ENCODE peak calls at places on chromosomes 7 and 10, in ten cellular contexts. S is heart left ventricle, E is esophagus squamous epithelium, T is IMR-90, A is breast epithelium, M is suprapubic skin, C is NB4, Y is prostate gland, B is adrenal gland, V is esophagus muscularis mucosa. W is an unnamed sample.

GRCh38 chr10:28054211-28054888 is 55.5 kb upstream of the ODAD2 start:
- DNase-seq in S (no peak), E (no peak), T (peak), A (no peak), M (no peak), C (no peak), Y (no peak), B (no peak), V (no peak), W (peak)

GRCh38 chr10:105195831-105196230 is 554.7 kb downstream of the SORCS3 start:
- DNase-seq in S (no peak), E (no peak), T (no peak), A (no peak), M (no peak), C (no peak), Y (no peak), B (no peak), V (no peak), W (no peak)

GRCh38 chr7:76301000-76301399 is 1.5 kb upstream of the HSPB1 start:
- DNase-seq in S (no peak), E (no peak), T (no peak), A (no peak), M (no peak), C (no peak), Y (no peak), B (no peak), V (no peak), W (no peak)

GRCh38 chr10:1544209-1544673 is 193.1 kb downstream of the ADARB2 start:
- DNase-seq in S (no peak), E (no peak), T (no peak), A (peak), M (no peak), C (no peak), Y (no peak), B (no peak), V (no peak), W (no peak)

GRCh38 chr10:21265622-21266021 is 259.9 kb downstream of the SKIDA1 start:
- DNase-seq in S (no peak), E (no peak), T (peak), A (no peak), M (no peak), C (no peak), Y (no peak), B (no peak), V (no peak), W (no peak)

GRCh38 chr7:1432411-1433082 is 26.7 kb downstream of the MICALL2 start:
- DNase-seq in S (peak), E (no peak), T (peak), A (peak), M (no peak), C (peak), Y (peak), B (peak), V (no peak), W (peak)

GRCh38 chr10:75632750-75633462 is 201.5 kb downstream of the LRMDA start:
- DNase-seq in S (peak), E (no peak), T (no peak), A (no peak), M (no peak), C (peak), Y (no peak), B (no peak), V (no peak), W (no peak)

GRCh38 chr10:79181680-79182079 is 112.9 kb downstream of the ZMIZ1 start:
- DNase-seq in S (no peak), E (no peak), T (no peak), A (no peak), M (no peak), C (no peak), Y (no peak), B (no peak), V (no peak), W (no peak)

GRCh38 chr10:7408003-7408493 is 2.8 kb downstream of the SFMBT2 start:
- DNase-seq in S (peak), E (no peak), T (no peak), A (no peak), M (no peak), C (peak), Y (peak), B (peak), V (no peak), W (no peak)

GRCh38 chr10:133261726-133262325 is 14.8 kb downstream of the ADAM8 start:
- DNase-seq in S (peak), E (peak), T (peak), A (peak), M (peak), C (peak), Y (peak), B (peak), V (no peak), W (peak)

GRCh38 chr10:22250897-22251605 is 33.2 kb upstream of the EBLN1 start:
- DNase-seq in S (no peak), E (no peak), T (no peak), A (no peak), M (no peak), C (peak), Y (no peak), B (no peak), V (no peak), W (no peak)

GRCh38 chr10:115094605-115095004 is 1.4 kb downstream of the ATRNL1 start:
- DNase-seq in S (no peak), E (no peak), T (no peak), A (no peak), M (no peak), C (no peak), Y (no peak), B (no peak), V (no peak), W (no peak)

GRCh38 chr10:77702166-77702565 is 64.6 kb upstream of the KCNMA1 start:
- DNase-seq in S (no peak), E (no peak), T (peak), A (no peak), M (no peak), C (no peak), Y (no peak), B (no peak), V (peak), W (peak)

GRCh38 chr10:3574451-3574850 is 210.6 kb downstream of the KLF6 start:
- DNase-seq in S (peak), E (no peak), T (no peak), A (no peak), M (no peak), C (no peak), Y (no peak), B (no peak), V (peak), W (no peak)

GRCh38 chr7:51666751-51667150 is 350.1 kb upstream of the COBL start:
- DNase-seq in S (no peak), E (no peak), T (no peak), A (no peak), M (no peak), C (no peak), Y (no peak), B (no peak), V (peak), W (no peak)

GRCh38 chr10:21173964-21174669 is 277.0 kb upstream of the NEBL start:
- DNase-seq in S (peak), E (no peak), T (no peak), A (peak), M (peak), C (no peak), Y (peak), B (peak), V (no peak), W (peak)

GRCh38 chr7:39734605-39735004 is 111.2 kb downstream of the RALA start:
- DNase-seq in S (no peak), E (no peak), T (no peak), A (no peak), M (no peak), C (no peak), Y (no peak), B (no peak), V (no peak), W (no peak)

GRCh38 chr7:133545613-133546012 is 292.7 kb downstream of the EXOC4 start:
- DNase-seq in S (no peak), E (no peak), T (peak), A (no peak), M (no peak), C (no peak), Y (no peak), B (no peak), V (no peak), W (no peak)

GRCh38 chr7:8511810-8512209 is 78.4 kb downstream of the NXPH1 start:
- DNase-seq in S (no peak), E (no peak), T (no peak), A (no peak), M (no peak), C (no peak), Y (no peak), B (peak), V (no peak), W (no peak)

GRCh38 chr7:73308074-73308664 is 457 bp downstream of the NSUN5 start:
- DNase-seq in S (no peak), E (no peak), T (no peak), A (no peak), M (peak), C (no peak), Y (no peak), B (no peak), V (no peak), W (no peak)

GRCh38 chr10:78865518-78865835 is 203.3 kb upstream of the ZMIZ1 start:
- DNase-seq in S (no peak), E (no peak), T (peak), A (no peak), M (no peak), C (no peak), Y (no peak), B (no peak), V (peak), W (no peak)

GRCh38 chr10:133458710-133459453 is 5.1 kb downstream of the SCART1 start:
- DNase-seq in S (no peak), E (no peak), T (peak), A (peak), M (peak), C (no peak), Y (peak), B (no peak), V (peak), W (no peak)

GRCh38 chr7:114715907-114716306 is 206.0 kb upstream of the MDFIC start:
- DNase-seq in S (no peak), E (no peak), T (peak), A (no peak), M (no peak), C (peak), Y (no peak), B (no peak), V (no peak), W (peak)

GRCh38 chr7:2722591-2722990 is 34.6 kb downstream of the AMZ1 start:
- DNase-seq in S (peak), E (no peak), T (no peak), A (no peak), M (no peak), C (no peak), Y (no peak), B (no peak), V (no peak), W (no peak)

GRCh38 chr10:14126697-14127440 is 203.9 kb downstream of the FRMD4A start:
- DNase-seq in S (no peak), E (no peak), T (peak), A (no peak), M (no peak), C (no peak), Y (no peak), B (no peak), V (no peak), W (peak)

GRCh38 chr7:30148951-30149459 is 14.2 kb downstream of the MTURN start:
- DNase-seq in S (no peak), E (no peak), T (no peak), A (no peak), M (no peak), C (no peak), Y (peak), B (no peak), V (no peak), W (no peak)

GRCh38 chr7:55127135-55127551 is 108.3 kb downstream of the EGFR start:
- DNase-seq in S (no peak), E (no peak), T (no peak), A (no peak), M (no peak), C (no peak), Y (no peak), B (no peak), V (peak), W (no peak)

GRCh38 chr10:13993169-13993568 is 337.6 kb downstream of the FRMD4A start:
- DNase-seq in S (peak), E (no peak), T (peak), A (no peak), M (no peak), C (no peak), Y (peak), B (no peak), V (no peak), W (no peak)

GRCh38 chr10:4498763-4499251 is 327.2 kb upstream of the AKR1E2 start:
- DNase-seq in S (no peak), E (no peak), T (peak), A (no peak), M (no peak), C (no peak), Y (peak), B (no peak), V (no peak), W (no peak)

GRCh38 chr10:110919349-110919931 is at the start of gene SHOC2:
- DNase-seq in S (peak), E (peak), T (no peak), A (peak), M (peak), C (no peak), Y (peak), B (peak), V (no peak), W (no peak)

GRCh38 chr10:110918269-110918632 is 729 bp downstream of the BBIP1 start:
- DNase-seq in S (peak), E (no peak), T (peak), A (no peak), M (peak), C (no peak), Y (peak), B (no peak), V (peak), W (peak)

GRCh38 chr10:110919971-110920881 is 822 bp downstream of the SHOC2 start:
- DNase-seq in S (peak), E (no peak), T (peak), A (peak), M (no peak), C (peak), Y (peak), B (peak), V (no peak), W (peak)

GRCh38 chr10:110916554-110917346 is 2.2 kb downstream of the BBIP1 start:
- DNase-seq in S (no peak), E (no peak), T (peak), A (no peak), M (no peak), C (peak), Y (peak), B (no peak), V (no peak), W (no peak)

DNA sequence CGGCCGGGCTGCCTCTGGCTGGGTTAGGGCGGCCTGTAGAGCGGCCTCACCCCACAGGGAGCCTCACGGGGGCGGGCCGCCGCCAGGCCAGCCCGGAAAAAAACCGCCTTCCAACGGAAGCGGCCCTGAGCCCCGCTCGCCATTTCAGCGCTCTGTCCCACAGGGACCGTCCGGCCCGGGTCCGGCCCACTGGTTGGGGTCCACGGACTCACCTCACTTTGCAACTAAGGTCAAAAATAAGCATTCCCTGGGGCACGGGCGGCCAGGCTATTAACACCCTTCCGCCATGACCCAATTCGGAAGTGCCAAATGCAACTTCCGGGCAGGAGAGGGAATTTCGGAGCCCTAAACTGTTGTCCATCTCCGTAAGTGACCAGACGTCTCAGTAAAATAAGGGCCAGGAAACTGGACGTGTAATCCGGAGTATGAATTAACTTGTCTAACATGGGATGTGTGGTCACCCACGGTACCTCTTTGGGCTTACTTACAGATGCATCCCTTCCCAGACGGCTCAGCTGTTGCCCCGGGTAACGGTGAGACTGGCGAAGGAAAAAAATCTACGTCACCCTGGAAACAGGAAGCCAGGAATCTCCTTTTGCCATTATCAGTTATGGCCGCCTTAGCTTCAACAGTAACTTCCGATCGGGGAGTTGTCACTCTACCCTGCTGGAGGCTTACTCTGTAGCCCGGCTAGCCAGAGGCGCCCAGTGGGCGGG is at the start of gene BBIP1:
- DNase-seq in S (no peak), E (peak), T (peak), A (peak), M (no peak), C (peak), Y (no peak), B (peak), V (peak), W (peak)
- TF ChIP-seq POLR2A in S (peak), E (no peak), T (peak), A (peak), M (no peak), C (peak), Y (peak), B (peak), V (peak), W (peak)

DNA sequence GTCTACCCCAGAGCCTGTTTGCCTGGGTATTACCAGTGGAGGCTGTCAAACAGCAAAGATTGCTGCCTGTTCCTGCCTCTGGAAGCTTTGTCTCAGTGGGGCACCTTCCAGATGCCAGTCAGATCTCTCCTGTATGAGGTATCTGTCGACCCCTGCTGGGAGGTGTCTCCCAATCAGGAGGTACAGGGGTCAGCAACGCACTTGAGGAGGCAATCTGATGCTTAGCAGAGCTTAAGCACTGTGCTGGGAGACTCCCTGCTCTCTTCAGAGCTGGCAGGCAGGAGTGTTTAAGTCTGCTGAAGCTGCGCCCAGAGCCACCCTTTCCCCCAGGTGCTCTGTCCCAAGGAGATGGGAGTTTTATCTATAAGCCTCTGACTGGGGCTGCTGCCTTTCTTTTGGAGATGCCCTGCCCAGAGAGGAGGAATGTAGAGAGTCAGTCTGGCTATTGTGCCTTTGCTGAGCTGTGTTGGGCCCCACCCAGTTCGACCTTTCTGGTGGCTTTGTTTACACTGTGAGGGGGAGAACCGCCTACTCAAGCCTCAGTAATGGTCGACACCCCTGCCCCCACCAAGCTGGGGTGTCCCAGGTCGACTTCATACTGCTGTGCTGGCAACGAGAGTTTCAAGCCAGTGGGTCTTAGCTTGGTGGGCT is 62.2 kb downstream of the PPP1R9A start:
- DNase-seq in S (no peak), E (no peak), T (no peak), A (no peak), M (no peak), C (no peak), Y (no peak), B (no peak), V (no peak), W (no peak)
- TF ChIP-seq POLR2A in S (no peak), E (no peak), T (no peak), A (no peak), M (no peak), C (no peak), Y (no peak), B (no peak), V (no peak), W (no peak)

GRCh38 chr10:48279081-48279751 is 4.7 kb upstream of the FRMPD2 start:
- DNase-seq in S (no peak), E (no peak), T (no peak), A (no peak), M (no peak), C (no peak), Y (no peak), B (no peak), V (peak), W (no peak)

GRCh38 chr10:48286356-48286755 is 11.9 kb upstream of the FRMPD2 start:
- DNase-seq in S (no peak), E (no peak), T (no peak), A (no peak), M (no peak), C (no peak), Y (no peak), B (no peak), V (no peak), W (no peak)

GRCh38 chr10:48285710-48286109 is 11.2 kb upstream of the FRMPD2 start:
- DNase-seq in S (no peak), E (no peak), T (no peak), A (no peak), M (no peak), C (no peak), Y (no peak), B (no peak), V (no peak), W (no peak)

GRCh38 chr10:48284002-48284546 is 9.6 kb upstream of the FRMPD2 start:
- DNase-seq in S (no peak), E (no peak), T (no peak), A (no peak), M (no peak), C (no peak), Y (no peak), B (no peak), V (no peak), W (no peak)

GRCh38 chr10:48282829-48283228 is 8.3 kb upstream of the FRMPD2 start:
- DNase-seq in S (no peak), E (no peak), T (no peak), A (no peak), M (no peak), C (no peak), Y (no peak), B (no peak), V (no peak), W (no peak)
- TF ChIP-seq POLR2A in S (no peak), E (no peak), T (no peak), A (no peak), M (no peak), C (no peak), Y (no peak), B (no peak), V (no peak), W (no peak)

GRCh38 chr7:101251871-101252659 is 7.2 kb upstream of the FIS1 start:
- DNase-seq in S (peak), E (peak), T (peak), A (peak), M (peak), C (peak), Y (peak), B (peak), V (peak), W (peak)
- TF ChIP-seq POLR2A in S (peak), E (no peak), T (peak), A (peak), M (no peak), C (peak), Y (no peak), B (peak), V (no peak), W (peak)

GRCh38 chr7:116524221-116524608 is 621 bp upstream of the CAV1 start:
- DNase-seq in S (no peak), E (no peak), T (no peak), A (no peak), M (no peak), C (no peak), Y (no peak), B (no peak), V (no peak), W (no peak)

GRCh38 chr7:116525298-116525912 is 569 bp downstream of the CAV1 start:
- DNase-seq in S (peak), E (no peak), T (no peak), A (peak), M (peak), C (no peak), Y (peak), B (no peak), V (no peak), W (no peak)

GRCh38 chr7:116525913-116526857 is 1.3 kb downstream of the CAV1 start:
- DNase-seq in S (peak), E (no peak), T (peak), A (peak), M (peak), C (peak), Y (peak), B (peak), V (peak), W (peak)

GRCh38 chr7:116526897-116527296 is 2.1 kb downstream of the CAV1 start:
- DNase-seq in S (no peak), E (no peak), T (no peak), A (no peak), M (no peak), C (no peak), Y (no peak), B (no peak), V (no peak), W (no peak)

DNA sequence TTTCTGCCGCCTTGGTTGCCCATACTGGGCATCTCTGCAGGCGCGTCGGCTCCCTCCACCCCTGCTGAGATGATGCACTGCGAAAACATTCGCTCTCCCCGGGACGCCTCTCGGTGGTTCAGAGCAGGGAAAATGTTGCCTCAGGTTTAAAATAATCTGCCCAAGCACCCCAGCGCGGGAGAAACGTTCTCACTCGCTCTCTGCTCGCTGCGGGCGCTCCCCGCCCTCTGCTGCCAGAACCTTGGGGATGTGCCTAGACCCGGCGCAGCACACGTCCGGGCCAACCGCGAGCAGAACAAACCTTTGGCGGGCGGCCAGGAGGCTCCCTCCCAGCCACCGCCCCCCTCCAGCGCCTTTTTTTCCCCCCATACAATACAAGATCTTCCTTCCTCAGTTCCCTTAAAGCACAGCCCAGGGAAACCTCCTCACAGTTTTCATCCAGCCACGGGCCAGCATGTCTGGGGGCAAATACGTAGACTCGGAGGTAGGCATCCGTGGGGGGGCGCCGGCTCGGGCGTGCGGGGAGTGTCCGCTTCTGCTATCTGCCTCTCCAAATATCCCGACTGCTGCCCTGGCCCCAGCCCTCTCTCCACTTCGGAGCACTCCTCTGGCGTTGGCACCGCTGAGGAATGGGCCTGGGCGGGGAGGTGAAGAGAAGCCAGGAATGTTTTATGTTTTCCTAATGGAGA is at the start of gene CAV1:
- DNase-seq in S (peak), E (no peak), T (peak), A (peak), M (peak), C (no peak), Y (peak), B (peak), V (no peak), W (peak)
- TF ChIP-seq POLR2A in S (peak), E (no peak), T (peak), A (peak), M (no peak), C (no peak), Y (peak), B (peak), V (peak), W (peak)